ENCODE peak calls at places on chromosomes 11 and 22, in ten cellular contexts. One of them, this sample, is unnamed.

GRCh38 chr22:30873086-30873650 is 95.4 kb downstream of the MORC2 start:
- DNase-seq in nucleus accumbens: no peak
- DNase-seq in NCI-H2081: no peak
- DNase-seq in fibroblast of mammary gland: no peak
- DNase-seq in A549: no peak
- DNase-seq in iPS-NIHi11: peak; percentile 13
- DNase-seq in hepatocyte: no peak
- DNase-seq in stimulated activated CD4-positive, alpha-beta T cell treated with anti-CD3 and anti-CD28 coated beads, Interleukin-1b, Interleukin-23, amount 100 ng/mL, for 24 hours: no peak
- DNase-seq in substantia nigra: no peak
- DNase-seq in SK-N-SH: peak; percentile 9
- DNase-seq in this sample: no peak

GRCh38 chr11:2314525-2315394 is 12.9 kb downstream of the TSPAN32 start:
- DNase-seq in stimulated activated CD4-positive, alpha-beta T cell treated with anti-CD3 and anti-CD28 coated beads, Interleukin-1b, Interleukin-23, amount 100 ng/mL, for 24 hours: no peak
- DNase-seq in hepatocyte: peak; percentile 87
- DNase-seq in nucleus accumbens: peak; percentile 85
- DNase-seq in fibroblast of mammary gland: peak; percentile 76
- DNase-seq in NCI-H2081: peak; percentile 43
- DNase-seq in substantia nigra: peak; percentile 88
- DNase-seq in iPS-NIHi11: no peak
- DNase-seq in A549: no peak
- DNase-seq in SK-N-SH: peak; percentile 95
- DNase-seq in this sample: peak; percentile 47

GRCh38 chr22:45254388-45254787 is 13.7 kb upstream of the KIAA0930 start:
- DNase-seq in hepatocyte: no peak
- DNase-seq in NCI-H2081: no peak
- DNase-seq in substantia nigra: no peak
- DNase-seq in SK-N-SH: no peak
- DNase-seq in fibroblast of mammary gland: no peak
- DNase-seq in iPS-NIHi11: no peak
- DNase-seq in stimulated activated CD4-positive, alpha-beta T cell treated with anti-CD3 and anti-CD28 coated beads, Interleukin-1b, Interleukin-23, amount 100 ng/mL, for 24 hours: no peak
- DNase-seq in A549: no peak
- DNase-seq in nucleus accumbens: no peak
- DNase-seq in this sample: no peak

GRCh38 chr11:60274462-60274861 is 6.0 kb upstream of the MS4A4A start:
- DNase-seq in stimulated activated CD4-positive, alpha-beta T cell treated with anti-CD3 and anti-CD28 coated beads, Interleukin-1b, Interleukin-23, amount 100 ng/mL, for 24 hours: no peak
- DNase-seq in hepatocyte: no peak
- DNase-seq in fibroblast of mammary gland: no peak
- DNase-seq in A549: no peak
- DNase-seq in SK-N-SH: no peak
- DNase-seq in iPS-NIHi11: no peak
- DNase-seq in NCI-H2081: no peak
- DNase-seq in nucleus accumbens: no peak
- DNase-seq in substantia nigra: no peak
- DNase-seq in this sample: no peak

GRCh38 chr22:42879371-42880021 is 22.4 kb upstream of the ARFGAP3 start:
- DNase-seq in SK-N-SH: no peak
- DNase-seq in fibroblast of mammary gland: no peak
- DNase-seq in stimulated activated CD4-positive, alpha-beta T cell treated with anti-CD3 and anti-CD28 coated beads, Interleukin-1b, Interleukin-23, amount 100 ng/mL, for 24 hours: no peak
- DNase-seq in hepatocyte: no peak
- DNase-seq in nucleus accumbens: no peak
- DNase-seq in NCI-H2081: peak; percentile 78
- DNase-seq in iPS-NIHi11: no peak
- DNase-seq in A549: no peak
- DNase-seq in substantia nigra: no peak
- DNase-seq in this sample: no peak

GRCh38 chr11:79042824-79043223 is 398.0 kb downstream of the TENM4 start:
- DNase-seq in hepatocyte: no peak
- DNase-seq in substantia nigra: no peak
- DNase-seq in NCI-H2081: no peak
- DNase-seq in SK-N-SH: no peak
- DNase-seq in stimulated activated CD4-positive, alpha-beta T cell treated with anti-CD3 and anti-CD28 coated beads, Interleukin-1b, Interleukin-23, amount 100 ng/mL, for 24 hours: no peak
- DNase-seq in nucleus accumbens: no peak
- DNase-seq in fibroblast of mammary gland: no peak
- DNase-seq in A549: no peak
- DNase-seq in iPS-NIHi11: no peak
- DNase-seq in this sample: no peak

GRCh38 chr11:65204646-65205601 is 23.2 kb downstream of the CAPN1 start:
- DNase-seq in nucleus accumbens: peak; percentile 56
- DNase-seq in NCI-H2081: peak; percentile 34
- DNase-seq in stimulated activated CD4-positive, alpha-beta T cell treated with anti-CD3 and anti-CD28 coated beads, Interleukin-1b, Interleukin-23, amount 100 ng/mL, for 24 hours: peak; percentile 38
- DNase-seq in A549: peak; percentile 48
- DNase-seq in fibroblast of mammary gland: peak; percentile 27
- DNase-seq in hepatocyte: peak; percentile 58
- DNase-seq in SK-N-SH: peak; percentile 92
- DNase-seq in substantia nigra: peak; percentile 69
- DNase-seq in iPS-NIHi11: peak; percentile 95
- DNase-seq in this sample: no peak

GRCh38 chr11:19433367-19433766 is 192.6 kb upstream of the E2F8 start:
- DNase-seq in substantia nigra: no peak
- DNase-seq in A549: no peak
- DNase-seq in iPS-NIHi11: no peak
- DNase-seq in hepatocyte: no peak
- DNase-seq in stimulated activated CD4-positive, alpha-beta T cell treated with anti-CD3 and anti-CD28 coated beads, Interleukin-1b, Interleukin-23, amount 100 ng/mL, for 24 hours: no peak
- DNase-seq in NCI-H2081: no peak
- DNase-seq in SK-N-SH: no peak
- DNase-seq in fibroblast of mammary gland: no peak
- DNase-seq in nucleus accumbens: no peak
- DNase-seq in this sample: no peak

GRCh38 chr22:50470491-50470890 is 4.3 kb downstream of the SBF1 start:
- DNase-seq in fibroblast of mammary gland: no peak
- DNase-seq in substantia nigra: no peak
- DNase-seq in NCI-H2081: no peak
- DNase-seq in SK-N-SH: no peak
- DNase-seq in A549: no peak
- DNase-seq in stimulated activated CD4-positive, alpha-beta T cell treated with anti-CD3 and anti-CD28 coated beads, Interleukin-1b, Interleukin-23, amount 100 ng/mL, for 24 hours: no peak
- DNase-seq in hepatocyte: no peak
- DNase-seq in iPS-NIHi11: no peak
- DNase-seq in nucleus accumbens: no peak
- DNase-seq in this sample: no peak

GRCh38 chr11:69265911-69266510 is 27.9 kb upstream of the MYEOV start:
- DNase-seq in nucleus accumbens: no peak
- DNase-seq in stimulated activated CD4-positive, alpha-beta T cell treated with anti-CD3 and anti-CD28 coated beads, Interleukin-1b, Interleukin-23, amount 100 ng/mL, for 24 hours: no peak
- DNase-seq in NCI-H2081: no peak
- DNase-seq in substantia nigra: no peak
- DNase-seq in fibroblast of mammary gland: no peak
- DNase-seq in SK-N-SH: no peak
- DNase-seq in hepatocyte: no peak
- DNase-seq in A549: no peak
- DNase-seq in iPS-NIHi11: no peak
- DNase-seq in this sample: no peak

GRCh38 chr22:40633036-40633435 is 3.5 kb downstream of the MRTFA start:
- DNase-seq in iPS-NIHi11: no peak
- DNase-seq in hepatocyte: no peak
- DNase-seq in NCI-H2081: no peak
- DNase-seq in A549: no peak
- DNase-seq in fibroblast of mammary gland: no peak
- DNase-seq in stimulated activated CD4-positive, alpha-beta T cell treated with anti-CD3 and anti-CD28 coated beads, Interleukin-1b, Interleukin-23, amount 100 ng/mL, for 24 hours: no peak
- DNase-seq in substantia nigra: no peak
- DNase-seq in SK-N-SH: no peak
- DNase-seq in nucleus accumbens: no peak
- DNase-seq in this sample: no peak

GRCh38 chr11:36268337-36268931 is 20.8 kb downstream of the COMMD9 start:
- DNase-seq in nucleus accumbens: no peak
- DNase-seq in stimulated activated CD4-positive, alpha-beta T cell treated with anti-CD3 and anti-CD28 coated beads, Interleukin-1b, Interleukin-23, amount 100 ng/mL, for 24 hours: no peak
- DNase-seq in fibroblast of mammary gland: no peak
- DNase-seq in SK-N-SH: no peak
- DNase-seq in substantia nigra: no peak
- DNase-seq in A549: no peak
- DNase-seq in hepatocyte: no peak
- DNase-seq in NCI-H2081: no peak
- DNase-seq in iPS-NIHi11: no peak
- DNase-seq in this sample: no peak

GRCh38 chr11:32870676-32871075 is 21.9 kb upstream of the QSER1 start:
- DNase-seq in fibroblast of mammary gland: no peak
- DNase-seq in NCI-H2081: peak; percentile 36
- DNase-seq in substantia nigra: no peak
- DNase-seq in hepatocyte: no peak
- DNase-seq in SK-N-SH: peak; percentile 48
- DNase-seq in stimulated activated CD4-positive, alpha-beta T cell treated with anti-CD3 and anti-CD28 coated beads, Interleukin-1b, Interleukin-23, amount 100 ng/mL, for 24 hours: no peak
- DNase-seq in iPS-NIHi11: peak; percentile 58
- DNase-seq in A549: peak; percentile 40
- DNase-seq in nucleus accumbens: no peak
- DNase-seq in this sample: no peak

GRCh38 chr11:18540207-18541009 is 13.7 kb upstream of the TSG101 start:
- DNase-seq in iPS-NIHi11: peak; percentile 14
- DNase-seq in nucleus accumbens: no peak
- DNase-seq in NCI-H2081: peak; percentile 24
- DNase-seq in hepatocyte: peak; percentile 53
- DNase-seq in substantia nigra: no peak
- DNase-seq in stimulated activated CD4-positive, alpha-beta T cell treated with anti-CD3 and anti-CD28 coated beads, Interleukin-1b, Interleukin-23, amount 100 ng/mL, for 24 hours: no peak
- DNase-seq in fibroblast of mammary gland: peak; percentile 35
- DNase-seq in A549: peak; percentile 48
- DNase-seq in SK-N-SH: peak; percentile 28
- DNase-seq in this sample: no peak